ENCODE peak calls at places on chromosome 4, in seven cellular contexts. One of them, this sample, is unnamed.
A peak's percentile ranks its signal among the peaks of the same experiment; 100 is the strongest.

GRCh38 chr4:157072002-157072401 is 3.9 kb upstream of the GLRB start:
- DNase-seq in H1: no peak
- DNase-seq in HepG2: no peak
- DNase-seq in GM12878: no peak
- DNase-seq in K562: no peak
- DNase-seq in GM12891: no peak
- DNase-seq in SK-N-SH: no peak
- DNase-seq in this sample: no peak

GRCh38 chr4:179059396-179059795 is 1617.2 kb upstream of the AGA start:
- DNase-seq in HepG2: no peak
- DNase-seq in K562: no peak
- DNase-seq in GM12891: no peak
- DNase-seq in H1: no peak
- DNase-seq in GM12878: no peak
- DNase-seq in SK-N-SH: no peak
- DNase-seq in this sample: no peak

GRCh38 chr4:60890743-60891142 is 309.4 kb upstream of the ADGRL3 start:
- DNase-seq in GM12891: no peak
- DNase-seq in SK-N-SH: no peak
- DNase-seq in K562: no peak
- DNase-seq in H1: no peak
- DNase-seq in HepG2: no peak
- DNase-seq in GM12878: no peak
- DNase-seq in this sample: no peak

GRCh38 chr4:79576480-79576803 is 168.4 kb upstream of the GK2 start:
- DNase-seq in K562: peak; percentile 27
- DNase-seq in H1: no peak
- DNase-seq in HepG2: peak; percentile 21
- DNase-seq in SK-N-SH: peak; percentile 48
- DNase-seq in GM12891: no peak
- DNase-seq in GM12878: no peak
- DNase-seq in this sample: no peak

GRCh38 chr4:80710748-80711451 is 319.6 kb upstream of the BMP3 start:
- DNase-seq in SK-N-SH: no peak
- DNase-seq in HepG2: no peak
- DNase-seq in GM12891: no peak
- DNase-seq in H1: no peak
- DNase-seq in K562: no peak
- DNase-seq in GM12878: no peak
- DNase-seq in this sample: no peak

GRCh38 chr4:96913437-96914075 is 1073.7 kb downstream of the PDHA2 start:
- DNase-seq in K562: no peak
- DNase-seq in H1: no peak
- DNase-seq in GM12878: no peak
- DNase-seq in GM12891: no peak
- DNase-seq in HepG2: no peak
- DNase-seq in SK-N-SH: peak; percentile 45
- DNase-seq in this sample: no peak

GRCh38 chr4:107034982-107035710 is 967 bp downstream of the DKK2 start:
- DNase-seq in GM12878: no peak
- DNase-seq in SK-N-SH: peak; percentile 53
- DNase-seq in K562: no peak
- DNase-seq in H1: no peak
- DNase-seq in HepG2: no peak
- DNase-seq in GM12891: no peak
- DNase-seq in this sample: no peak

GRCh38 chr4:124753941-124754581 is 41.5 kb upstream of the ANKRD50 start:
- DNase-seq in HepG2: peak; percentile 6
- DNase-seq in SK-N-SH: no peak
- DNase-seq in H1: no peak
- DNase-seq in GM12878: no peak
- DNase-seq in K562: no peak
- DNase-seq in GM12891: no peak
- DNase-seq in this sample: no peak

GRCh38 chr4:168102403-168102802 is 10.1 kb downstream of the ANXA10 start:
- DNase-seq in H1: no peak
- DNase-seq in HepG2: no peak
- DNase-seq in GM12878: no peak
- DNase-seq in SK-N-SH: no peak
- DNase-seq in GM12891: no peak
- DNase-seq in K562: no peak
- DNase-seq in this sample: no peak

GRCh38 chr4:14621731-14622459 is 380.4 kb upstream of the CPEB2 start:
- DNase-seq in GM12878: no peak
- DNase-seq in HepG2: no peak
- DNase-seq in GM12891: no peak
- DNase-seq in H1: no peak
- DNase-seq in SK-N-SH: no peak
- DNase-seq in K562: no peak
- DNase-seq in this sample: no peak

GRCh38 chr4:121789960-121790829 is 10.9 kb upstream of the EXOSC9 start:
- DNase-seq in H1: no peak
- DNase-seq in K562: peak; percentile 39
- DNase-seq in SK-N-SH: no peak
- DNase-seq in HepG2: no peak
- DNase-seq in GM12878: no peak
- DNase-seq in GM12891: no peak
- DNase-seq in this sample: no peak

GRCh38 chr4:77818077-77818666 is 996 bp downstream of the CNOT6L start:
- DNase-seq in GM12891: no peak
- DNase-seq in HepG2: peak; percentile 85
- DNase-seq in H1: peak; percentile 53
- DNase-seq in SK-N-SH: peak; percentile 76
- DNase-seq in GM12878: no peak
- DNase-seq in K562: peak; percentile 78
- DNase-seq in this sample: peak; percentile 11

GRCh38 chr4:73068496-73069337 is 799 bp downstream of the COX18 start:
- DNase-seq in GM12878: peak; percentile 17
- DNase-seq in K562: peak; percentile 27
- DNase-seq in H1: no peak
- DNase-seq in SK-N-SH: peak; percentile 16
- DNase-seq in HepG2: peak; percentile 32
- DNase-seq in GM12891: no peak
- DNase-seq in this sample: no peak

GRCh38 chr4:187417761-187418160 is 577.8 kb upstream of the ZFP42 start:
- DNase-seq in GM12878: no peak
- DNase-seq in K562: no peak
- DNase-seq in H1: no peak
- DNase-seq in HepG2: no peak
- DNase-seq in SK-N-SH: no peak
- DNase-seq in GM12891: no peak
- DNase-seq in this sample: no peak

GRCh38 chr4:130478406-130478805 is 1382.5 kb downstream of the C4orf33 start:
- DNase-seq in H1: no peak
- DNase-seq in GM12891: no peak
- DNase-seq in SK-N-SH: no peak
- DNase-seq in K562: no peak
- DNase-seq in GM12878: no peak
- DNase-seq in HepG2: no peak
- DNase-seq in this sample: no peak

GRCh38 chr4:175412744-175413143 is 399.3 kb downstream of the GPM6A start:
- DNase-seq in SK-N-SH: no peak
- DNase-seq in GM12891: no peak
- DNase-seq in K562: no peak
- DNase-seq in GM12878: no peak
- DNase-seq in HepG2: no peak
- DNase-seq in H1: no peak
- DNase-seq in this sample: no peak

GRCh38 chr4:154119317-154119716 is 330.4 kb upstream of the SFRP2 start:
- DNase-seq in GM12878: no peak
- DNase-seq in GM12891: no peak
- DNase-seq in SK-N-SH: no peak
- DNase-seq in H1: no peak
- DNase-seq in HepG2: no peak
- DNase-seq in K562: no peak
- DNase-seq in this sample: no peak

GRCh38 chr4:151166662-151167061 is 67.2 kb downstream of the RPS3A start:
- DNase-seq in GM12878: no peak
- DNase-seq in K562: no peak
- DNase-seq in SK-N-SH: peak; percentile 36
- DNase-seq in GM12891: no peak
- DNase-seq in HepG2: no peak
- DNase-seq in H1: no peak
- DNase-seq in this sample: no peak

GRCh38 chr4:105473340-105474109 is at the start of gene PPA2:
- DNase-seq in GM12891: peak; percentile 31
- DNase-seq in K562: peak; percentile 90
- DNase-seq in GM12878: peak; percentile 55
- DNase-seq in H1: peak; percentile 90
- DNase-seq in SK-N-SH: peak; percentile 94
- DNase-seq in HepG2: peak; percentile 79
- DNase-seq in this sample: peak; percentile 77

GRCh38 chr4:105471566-105472176 is 2.2 kb downstream of the PPA2 start:
- DNase-seq in H1: peak; percentile 67
- DNase-seq in SK-N-SH: peak; percentile 73
- DNase-seq in HepG2: peak; percentile 75
- DNase-seq in K562: peak; percentile 72
- DNase-seq in GM12891: peak; percentile 33
- DNase-seq in GM12878: peak; percentile 66
- DNase-seq in this sample: peak; percentile 28

GRCh38 chr4:105474110-105474518 is 252 bp upstream of the PPA2 start:
- DNase-seq in GM12878: no peak
- DNase-seq in K562: no peak
- DNase-seq in GM12891: peak; percentile 71
- DNase-seq in SK-N-SH: no peak
- DNase-seq in HepG2: no peak
- DNase-seq in H1: no peak
- DNase-seq in this sample: no peak

GRCh38 chr4:105472871-105473339 is 957 bp downstream of the PPA2 start:
- DNase-seq in HepG2: no peak
- DNase-seq in GM12891: peak; percentile 20
- DNase-seq in H1: no peak
- DNase-seq in K562: no peak
- DNase-seq in SK-N-SH: peak; percentile 40
- DNase-seq in GM12878: peak; percentile 44
- DNase-seq in this sample: peak; percentile 5
- TF ChIP-seq TAF1 in HepG2: no peak
- TF ChIP-seq TAF1 in GM12891: no peak
- TF ChIP-seq TAF1 in H1: no peak
- TF ChIP-seq TAF1 in K562: no peak
- TF ChIP-seq TAF1 in SK-N-SH: no peak
- TF ChIP-seq TAF1 in GM12878: no peak
- TF ChIP-seq TAF1 in this sample: no peak

GRCh38 chr4:4330794-4331193 is 40.7 kb downstream of the ZBTB49 start:
- DNase-seq in K562: no peak
- DNase-seq in SK-N-SH: no peak
- DNase-seq in H1: no peak
- DNase-seq in GM12891: no peak
- DNase-seq in HepG2: no peak
- DNase-seq in GM12878: no peak
- DNase-seq in this sample: no peak

GRCh38 chr4:4329496-4329895 is 39.4 kb downstream of the ZBTB49 start:
- DNase-seq in GM12878: no peak
- DNase-seq in SK-N-SH: no peak
- DNase-seq in H1: no peak
- DNase-seq in HepG2: no peak
- DNase-seq in GM12891: no peak
- DNase-seq in K562: no peak
- DNase-seq in this sample: no peak

GRCh38 chr4:4334798-4335520 is 44.9 kb downstream of the ZBTB49 start:
- DNase-seq in H1: peak; percentile 79
- DNase-seq in HepG2: peak; percentile 60
- DNase-seq in GM12891: peak; percentile 48
- DNase-seq in SK-N-SH: peak; percentile 66
- DNase-seq in GM12878: no peak
- DNase-seq in K562: peak; percentile 55
- DNase-seq in this sample: peak; percentile 48

GRCh38 chr4:4332529-4332928 is 42.5 kb downstream of the ZBTB49 start:
- DNase-seq in H1: no peak
- DNase-seq in GM12891: no peak
- DNase-seq in GM12878: no peak
- DNase-seq in HepG2: no peak
- DNase-seq in K562: no peak
- DNase-seq in SK-N-SH: no peak
- DNase-seq in this sample: no peak

DNA sequence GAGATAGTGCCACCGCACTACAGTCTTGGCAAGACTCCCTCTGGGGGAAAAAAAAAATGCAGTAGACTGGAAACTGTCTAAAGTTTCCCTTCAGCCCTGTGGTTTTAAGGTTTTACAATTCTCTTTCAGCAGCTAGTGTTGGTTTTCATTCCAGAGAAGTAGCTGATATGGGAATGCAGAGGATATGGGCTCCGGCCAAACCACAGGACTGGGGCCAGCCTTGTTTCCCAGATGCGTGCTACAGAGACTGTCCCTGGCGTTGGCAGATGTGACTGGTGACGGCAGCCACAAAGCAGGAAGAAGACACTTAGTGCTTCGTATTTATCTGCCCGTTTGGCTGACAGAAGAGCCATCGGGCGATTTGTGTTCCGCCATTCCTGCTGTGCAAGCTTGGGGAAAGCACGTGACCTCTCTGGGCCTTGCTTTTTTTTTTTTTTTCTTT is 43.2 kb downstream of the ZBTB49 start:
- DNase-seq in H1: no peak
- DNase-seq in GM12891: no peak
- DNase-seq in GM12878: no peak
- DNase-seq in K562: no peak
- DNase-seq in SK-N-SH: no peak
- DNase-seq in HepG2: no peak
- DNase-seq in this sample: no peak
- TF ChIP-seq POLR2AphosphoS5 in H1: no peak
- TF ChIP-seq POLR2AphosphoS5 in GM12891: no peak
- TF ChIP-seq POLR2AphosphoS5 in GM12878: no peak
- TF ChIP-seq POLR2AphosphoS5 in K562: no peak
- TF ChIP-seq POLR2AphosphoS5 in SK-N-SH: no peak
- TF ChIP-seq POLR2AphosphoS5 in HepG2: no peak
- TF ChIP-seq POLR2AphosphoS5 in this sample: no peak

GRCh38 chr4:140163029-140163810 is 9.2 kb upstream of the MAML3 start:
- DNase-seq in H1: no peak
- DNase-seq in HepG2: no peak
- DNase-seq in GM12891: no peak
- DNase-seq in K562: no peak
- DNase-seq in GM12878: no peak
- DNase-seq in SK-N-SH: no peak
- DNase-seq in this sample: no peak
- TF ChIP-seq TAF1 in H1: no peak
- TF ChIP-seq TAF1 in HepG2: no peak
- TF ChIP-seq TAF1 in GM12891: no peak
- TF ChIP-seq TAF1 in K562: no peak
- TF ChIP-seq TAF1 in GM12878: no peak
- TF ChIP-seq TAF1 in SK-N-SH: no peak
- TF ChIP-seq TAF1 in this sample: no peak

DNA sequence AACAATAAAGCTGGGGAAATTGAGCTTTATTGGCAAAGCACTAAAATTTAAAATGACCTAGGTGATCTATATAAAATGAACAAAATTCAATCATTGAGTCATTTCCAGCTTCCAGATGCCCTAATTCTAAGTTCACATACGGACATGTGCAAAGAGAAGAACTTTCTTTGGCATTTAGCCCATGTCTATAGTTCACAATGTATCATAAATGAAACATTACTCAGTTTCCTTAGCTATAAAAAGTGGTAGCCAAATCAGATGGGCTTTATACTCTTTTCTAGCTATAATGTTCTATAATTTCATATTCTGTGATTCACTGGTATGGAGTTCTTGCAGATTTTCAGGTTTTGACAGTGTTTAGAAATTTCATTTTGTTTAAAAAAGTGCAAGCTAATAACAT is 327.4 kb downstream of the KCTD8 start:
- DNase-seq in SK-N-SH: no peak
- DNase-seq in K562: no peak
- DNase-seq in H1: no peak
- DNase-seq in GM12878: no peak
- DNase-seq in GM12891: no peak
- DNase-seq in HepG2: no peak
- DNase-seq in this sample: no peak
- TF ChIP-seq POLR2AphosphoS5 in SK-N-SH: no peak
- TF ChIP-seq POLR2AphosphoS5 in K562: no peak
- TF ChIP-seq POLR2AphosphoS5 in H1: no peak
- TF ChIP-seq POLR2AphosphoS5 in GM12878: no peak
- TF ChIP-seq POLR2AphosphoS5 in GM12891: no peak
- TF ChIP-seq POLR2AphosphoS5 in HepG2: no peak
- TF ChIP-seq POLR2AphosphoS5 in this sample: no peak

This sample was measured in GM12892.